ENCODE peak calls at places on chromosomes 12 and 14, in five cellular contexts. F is LNCaP clone FGC, I is uterus, E is AG09309, U is foreskin fibroblast. Y is an unnamed sample.

GRCh38 chr14:85085981-85086380 is 444.0 kb upstream of the FLRT2 start:
- DNase-seq in F (no peak), I (no peak), E (no peak), U (no peak), Y (no peak)

GRCh38 chr12:10170199-10170598 is 1.7 kb downstream of the OLR1 start:
- DNase-seq in F (no peak), I (no peak), E (no peak), U (no peak), Y (no peak)

GRCh38 chr14:84750763-84751554 is 779.0 kb upstream of the FLRT2 start:
- DNase-seq in F (no peak), I (no peak), E (no peak), U (peak; percentile 47), Y (no peak)

GRCh38 chr14:69928111-69928523 is 48.9 kb downstream of the SMOC1 start:
- DNase-seq in F (peak; percentile 10), I (no peak), E (no peak), U (peak; percentile 40), Y (no peak)

GRCh38 chr12:121248611-121249010 is 38.7 kb downstream of the P2RX4 start:
- DNase-seq in F (no peak), I (no peak), E (no peak), U (no peak), Y (no peak)

GRCh38 chr14:104860414-104860813 is 4.7 kb upstream of the CEP170B start:
- DNase-seq in F (no peak), I (no peak), E (no peak), U (no peak), Y (no peak)

GRCh38 chr12:58566599-58566998 is 353.7 kb downstream of the LRIG3 start:
- DNase-seq in F (no peak), I (no peak), E (peak; percentile 77), U (peak; percentile 91), Y (no peak)

GRCh38 chr12:104634852-104635251 is 178.1 kb downstream of the CHST11 start:
- DNase-seq in F (no peak), I (no peak), E (no peak), U (no peak), Y (no peak)

GRCh38 chr12:118853634-118854033 is 127.7 kb upstream of the SRRM4 start:
- DNase-seq in F (no peak), I (no peak), E (no peak), U (no peak), Y (no peak)

GRCh38 chr12:94535614-94535932 is 75.9 kb upstream of the CEP83 start:
- DNase-seq in F (no peak), I (no peak), E (no peak), U (no peak), Y (peak; percentile 9)

GRCh38 chr12:65494537-65494936 is 216.1 kb downstream of the MSRB3 start:
- DNase-seq in F (no peak), I (no peak), E (no peak), U (no peak), Y (no peak)

GRCh38 chr12:117361312-117361670 is at the start of gene NOS1:
- DNase-seq in F (no peak), I (no peak), E (no peak), U (no peak), Y (no peak)

GRCh38 chr12:115511971-115512370 is 765.5 kb downstream of the MED13L start:
- DNase-seq in F (no peak), I (no peak), E (no peak), U (no peak), Y (no peak)

GRCh38 chr14:89507521-89507920 is 90.5 kb upstream of the FOXN3 start:
- DNase-seq in F (no peak), I (no peak), E (peak; percentile 39), U (peak; percentile 83), Y (no peak)

GRCh38 chr12:6376079-6376941 is 947 bp upstream of the SCNN1A start:
- DNase-seq in F (no peak), I (peak; percentile 83), E (no peak), U (peak; percentile 81), Y (peak; percentile 86)

GRCh38 chr12:63068857-63069442 is 82.1 kb downstream of the AVPR1A start:
- DNase-seq in F (peak; percentile 91), I (no peak), E (peak; percentile 48), U (peak; percentile 78), Y (peak; percentile 46)

GRCh38 chr12:49888461-49889151 is 15.1 kb downstream of the FAIM2 start:
- DNase-seq in F (no peak), I (no peak), E (no peak), U (no peak), Y (peak; percentile 63)

GRCh38 chr12:123389560-123390351 is 5.8 kb downstream of the KMT5A start:
- DNase-seq in F (peak; percentile 58), I (peak; percentile 30), E (no peak), U (peak; percentile 71), Y (peak; percentile 64)

GRCh38 chr12:32331133-32331532 is 68.2 kb upstream of the FGD4 start:
- DNase-seq in F (no peak), I (no peak), E (no peak), U (peak; percentile 21), Y (no peak)

GRCh38 chr12:121038861-121039654 is at the start of gene OASL:
- DNase-seq in F (no peak), I (no peak), E (peak; percentile 33), U (peak; percentile 61), Y (no peak)

GRCh38 chr12:124665516-124665915 is 98.1 kb upstream of the NCOR2 start:
- DNase-seq in F (no peak), I (no peak), E (no peak), U (no peak), Y (no peak)

GRCh38 chr12:80272516-80272915 is 171.5 kb upstream of the PTPRQ start:
- DNase-seq in F (no peak), I (no peak), E (no peak), U (peak; percentile 25), Y (no peak)

GRCh38 chr14:36238666-36239363 is 62.3 kb upstream of the PTCSC3 start:
- DNase-seq in F (no peak), I (no peak), E (peak; percentile 75), U (peak; percentile 60), Y (no peak)

GRCh38 chr12:110590806-110591326 is 7.7 kb upstream of the PPTC7 start:
- DNase-seq in F (no peak), I (no peak), E (peak; percentile 67), U (peak; percentile 65), Y (no peak)

GRCh38 chr12:29796823-29797263 is 13.1 kb upstream of the TMTC1 start:
- DNase-seq in F (peak; percentile 15), I (peak; percentile 23), E (peak; percentile 70), U (peak; percentile 93), Y (peak; percentile 60)

GRCh38 chr14:91249841-91250616 is 5.5 kb upstream of the GPR68 start:
- DNase-seq in F (no peak), I (no peak), E (no peak), U (no peak), Y (no peak)

GRCh38 chr12:18546399-18546798 is 191.4 kb downstream of the PLCZ1 start:
- DNase-seq in F (no peak), I (no peak), E (no peak), U (peak; percentile 83), Y (no peak)

GRCh38 chr12:124445826-124446225 is 121.6 kb downstream of the NCOR2 start:
- DNase-seq in F (no peak), I (no peak), E (no peak), U (no peak), Y (no peak)

GRCh38 chr14:21072102-21072501 is 2.0 kb downstream of the ARHGEF40 start:
- DNase-seq in F (no peak), I (no peak), E (no peak), U (peak; percentile 87), Y (no peak)
- TF ChIP-seq CTCF in F (no peak), I (no peak), E (no peak), U (no peak), Y (no peak)

GRCh38 chr12:75526655-75527511 is 15.5 kb upstream of the KRR1 start:
- DNase-seq in F (no peak), I (no peak), E (peak; percentile 7), U (peak; percentile 81), Y (no peak)

GRCh38 chr12:75528272-75528671 is 16.9 kb upstream of the KRR1 start:
- DNase-seq in F (no peak), I (no peak), E (no peak), U (no peak), Y (no peak)

GRCh38 chr12:75529826-75530225 is 18.4 kb upstream of the KRR1 start:
- DNase-seq in F (no peak), I (no peak), E (no peak), U (no peak), Y (no peak)

GRCh38 chr12:75528692-75529091 is 17.3 kb upstream of the KRR1 start:
- DNase-seq in F (no peak), I (no peak), E (no peak), U (no peak), Y (no peak)

GRCh38 chr12:75525263-75525662 is 13.9 kb upstream of the KRR1 start:
- DNase-seq in F (no peak), I (no peak), E (no peak), U (peak; percentile 43), Y (no peak)
- TF ChIP-seq CTCF in F (no peak), I (no peak), E (peak; percentile 43), U (peak; percentile 33), Y (no peak)

GRCh38 chr12:19981944-19982343 is 386.4 kb upstream of the PDE3A start:
- DNase-seq in F (no peak), I (no peak), E (no peak), U (no peak), Y (no peak)
- TF ChIP-seq CTCF in F (no peak), I (no peak), E (no peak), U (no peak), Y (no peak)

GRCh38 chr14:100748944-100749343 is 22.3 kb downstream of the DLK1 start:
- DNase-seq in F (no peak), I (no peak), E (no peak), U (no peak), Y (no peak)

GRCh38 chr14:100748403-100748802 is 21.7 kb downstream of the DLK1 start:
- DNase-seq in F (no peak), I (no peak), E (no peak), U (no peak), Y (no peak)

GRCh38 chr14:100747736-100748135 is 21.0 kb downstream of the DLK1 start:
- DNase-seq in F (no peak), I (no peak), E (no peak), U (no peak), Y (no peak)

GRCh38 chr14:100746326-100746725 is 19.6 kb downstream of the DLK1 start:
- DNase-seq in F (no peak), I (no peak), E (no peak), U (no peak), Y (no peak)

DNA sequence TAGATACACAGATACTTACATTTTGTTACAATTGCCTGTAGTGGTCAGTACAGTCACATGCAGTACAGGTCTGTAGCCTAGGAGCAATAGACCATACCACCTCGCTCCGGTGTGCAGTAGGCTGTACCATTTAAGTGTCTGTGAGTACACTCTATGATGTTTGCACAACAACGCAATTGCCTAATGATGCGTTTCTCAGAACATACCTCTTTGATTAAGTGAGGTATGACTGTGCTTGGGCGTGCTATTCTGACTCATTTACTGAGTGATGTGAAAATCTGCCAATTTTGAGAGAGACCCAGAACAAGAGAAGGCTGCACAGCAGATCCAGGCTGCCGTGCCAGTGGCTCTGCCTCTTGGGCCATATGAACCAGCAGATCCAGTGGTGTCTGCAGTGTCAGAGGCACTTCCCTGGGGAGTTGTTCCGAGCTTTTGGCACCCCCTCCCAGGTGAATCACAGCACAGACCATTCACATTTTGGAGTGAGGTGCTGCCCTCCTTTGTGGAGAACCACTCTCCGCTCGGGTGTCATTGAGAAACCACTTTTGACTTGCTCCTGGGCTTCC is 20.4 kb downstream of the DLK1 start:
- DNase-seq in F (no peak), I (peak; percentile 23), E (peak; percentile 97), U (peak; percentile 93), Y (no peak)
- TF ChIP-seq CTCF in F (no peak), I (no peak), E (no peak), U (no peak), Y (no peak)

Y was measured in prostate gland.